ENCODE peak calls at places on chromosomes 2 and 18, in four cellular contexts. P, U, J and Z are unnamed samples.

GRCh38 chr2:144330951-144331651 is 188.8 kb downstream of the ZEB2 start:
- DNase-seq in P (no peak), U (no peak), J (peak; percentile 13), Z (no peak)

GRCh38 chr2:69683170-69683971 is 39.8 kb upstream of the AAK1 start:
- DNase-seq in P (no peak), U (no peak), J (no peak), Z (no peak)

GRCh38 chr2:236674238-236674637 is 104.6 kb downstream of the ACKR3 start:
- DNase-seq in P (no peak), U (no peak), J (no peak), Z (no peak)

GRCh38 chr2:88055049-88055435 is 541 bp downstream of the KRCC1 start:
- DNase-seq in P (no peak), U (no peak), J (no peak), Z (no peak)

GRCh38 chr2:36427790-36428243 is 72.2 kb downstream of the CRIM1 start:
- DNase-seq in P (no peak), U (no peak), J (no peak), Z (no peak)

GRCh38 chr18:45588831-45589558 is 26.3 kb upstream of the SLC14A2 start:
- DNase-seq in P (no peak), U (no peak), J (no peak), Z (no peak)

GRCh38 chr18:49238433-49239042 is 221.9 kb downstream of the DYM start:
- DNase-seq in P (peak; percentile 29), U (no peak), J (no peak), Z (no peak)

GRCh38 chr18:32956591-32957310 is 183.9 kb upstream of the KLHL14 start:
- DNase-seq in P (no peak), U (no peak), J (no peak), Z (no peak)

GRCh38 chr2:33552758-33553461 is 46.2 kb downstream of the FAM98A start:
- DNase-seq in P (no peak), U (no peak), J (no peak), Z (no peak)

GRCh38 chr2:55109219-55109891 is 59.1 kb upstream of the RTN4 start:
- DNase-seq in P (no peak), U (no peak), J (no peak), Z (peak; percentile 75)

GRCh38 chr2:12543452-12544220 is 173.1 kb upstream of the TRIB2 start:
- DNase-seq in P (no peak), U (no peak), J (no peak), Z (no peak)

GRCh38 chr2:196241175-196241574 is 69.8 kb upstream of the STK17B start:
- DNase-seq in P (no peak), U (no peak), J (no peak), Z (no peak)

GRCh38 chr2:218387369-218388194 is 5.5 kb downstream of the SLC11A1 start:
- DNase-seq in P (peak; percentile 69), U (peak; percentile 52), J (no peak), Z (peak; percentile 85)